ENCODE peak calls at places on chromosomes 11 and 22, in four cellular contexts. V is HCT116, R is Karpas-422, S is PC-3. D is an unnamed sample. For H3K9me3, H3K27me3 and H3K9me2, the result is how much of the 10 kb centered on the place peaks cover.

GRCh38 chr11:61757213-61757862 is 4.9 kb downstream of the MYRF start:
- DNase-seq in S (no peak), V (no peak), R (no peak), D (no peak)

GRCh38 chr22:30193031-30193794 is 53.3 kb downstream of the LIF start:
- DNase-seq in S (no peak), V (no peak), R (no peak), D (no peak)

GRCh38 chr11:61026121-61027031 is 54.9 kb downstream of the CD6 start:
- DNase-seq in V (no peak), R (no peak), S (no peak), D (no peak)

GRCh38 chr11:10385696-10386095 is 69.4 kb upstream of the AMPD3 start:
- DNase-seq in R (no peak), V (no peak), S (no peak), D (no peak)

GRCh38 chr11:72673943-72674828 is at the start of gene PDE2A:
- DNase-seq in V (no peak), R (no peak), S (no peak), D (no peak)

GRCh38 chr11:7020183-7020917 is at the start of the genes NLRP14 and ZNF214:
- DNase-seq in S (peak), V (peak), R (no peak), D (peak)

GRCh38 chr11:75325713-75326438 is 25.6 kb downstream of the ARRB1 start:
- DNase-seq in V (peak), S (peak), R (no peak), D (peak)

GRCh38 chr11:36195496-36196346 is 93.5 kb downstream of the COMMD9 start:
- DNase-seq in S (no peak), V (no peak), R (peak), D (no peak)

GRCh38 chr22:45129703-45130524 is 33.8 kb upstream of the NUP50 start:
- DNase-seq in R (no peak), V (no peak), S (no peak), D (no peak)

GRCh38 chr22:19382240-19382639 is 49.3 kb downstream of the HIRA start:
- DNase-seq in S (no peak), V (no peak), R (no peak), D (no peak)

GRCh38 chr11:38014405-38014804 is 1416.4 kb upstream of the RAG2 start:
- DNase-seq in V (no peak), S (no peak), R (no peak), D (no peak)

GRCh38 chr11:80702264-80702663 is 1261.4 kb upstream of the TENM4 start:
- DNase-seq in S (peak), V (no peak), R (no peak), D (no peak)

GRCh38 chr11:92473736-92474135 is 249.1 kb downstream of the FAT3 start:
- DNase-seq in V (no peak), R (no peak), S (peak), D (peak)

GRCh38 chr11:87139475-87139874 is 101.7 kb downstream of the TMEM135 start:
- DNase-seq in R (no peak), V (no peak), S (no peak), D (no peak)

GRCh38 chr22:45885171-45885840 is 91.7 kb downstream of the WNT7B start:
- DNase-seq in S (no peak), V (no peak), R (no peak), D (no peak)

GRCh38 chr11:128022761-128023160 is 564.6 kb downstream of the ETS1 start:
- DNase-seq in R (no peak), V (no peak), S (no peak), D (no peak)

GRCh38 chr11:20388096-20389055 is 860 bp downstream of the PRMT3 start:
- DNase-seq in R (peak), V (no peak), S (peak), D (no peak)

GRCh38 chr22:27133951-27134664 is 476.7 kb downstream of the MIAT start:
- DNase-seq in S (peak), R (peak), V (no peak), D (peak)

GRCh38 chr11:5596611-5597201 is at the start of gene TRIM6:
- DNase-seq in R (no peak), S (peak), V (no peak), D (peak)

DNA sequence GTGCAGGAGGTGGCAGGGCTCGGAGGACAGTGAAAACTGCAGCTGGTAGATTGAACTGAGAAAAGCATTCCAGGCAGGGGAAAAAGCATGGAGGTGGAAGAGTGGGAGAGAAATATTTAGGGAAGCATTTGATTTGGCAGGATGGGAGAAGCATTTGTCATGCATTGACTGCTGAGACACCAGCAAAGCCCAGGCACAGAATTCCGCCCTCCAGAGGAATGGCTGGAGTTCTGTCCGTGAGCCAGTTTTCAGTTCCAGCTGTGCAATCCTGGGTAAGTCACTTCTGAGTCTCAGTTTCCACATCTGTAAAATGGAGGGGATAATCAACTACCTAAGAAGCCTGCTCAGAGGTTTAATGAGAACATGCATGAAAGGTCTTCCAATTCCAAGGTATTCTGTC is 4.3 kb upstream of the TSKU start:
- DNase-seq in R (no peak), V (no peak), S (no peak), D (no peak)
- H3K9me3 ChIP-seq in R (under half), V (under half), S (under half), D (under half)

DNA sequence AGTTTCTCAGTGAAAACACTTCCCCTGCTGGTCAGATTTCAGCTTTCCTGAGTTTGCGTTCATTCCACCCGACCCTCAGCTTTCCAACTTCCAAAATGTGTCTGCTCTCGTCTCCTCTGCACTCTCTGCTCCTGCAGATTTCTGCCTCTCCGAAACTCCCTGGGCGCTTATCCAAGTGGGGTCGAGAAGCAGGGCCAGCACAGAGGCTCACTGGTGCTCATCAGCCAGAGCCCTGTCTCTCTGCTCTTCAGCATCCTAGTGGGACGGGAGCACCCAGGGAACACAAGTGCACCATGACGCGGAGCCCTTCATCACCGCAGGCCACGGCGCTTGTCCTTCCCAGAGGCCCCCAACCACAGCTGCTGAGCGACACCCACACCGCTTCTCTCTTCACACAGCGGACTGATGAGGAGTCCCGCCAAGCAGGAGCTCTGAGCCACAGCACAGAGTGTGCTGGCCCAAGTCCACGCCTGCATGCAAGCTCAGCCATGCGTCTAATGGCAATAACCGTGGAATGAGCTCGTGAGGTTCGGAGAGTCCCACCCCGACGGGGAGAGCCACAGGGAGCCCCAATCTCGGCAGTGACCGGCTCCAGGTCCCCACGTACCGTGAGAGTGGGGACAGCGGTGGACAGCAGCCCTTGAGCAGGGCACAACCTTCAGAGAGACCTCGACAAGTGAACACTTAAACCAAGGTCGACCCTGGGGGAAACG is 27.9 kb upstream of the MOB2 start:
- DNase-seq in R (no peak), V (no peak), S (no peak), D (no peak)
- H3K27me3 ChIP-seq in R (under half), V (under half), S (under half), D (under half)

DNA sequence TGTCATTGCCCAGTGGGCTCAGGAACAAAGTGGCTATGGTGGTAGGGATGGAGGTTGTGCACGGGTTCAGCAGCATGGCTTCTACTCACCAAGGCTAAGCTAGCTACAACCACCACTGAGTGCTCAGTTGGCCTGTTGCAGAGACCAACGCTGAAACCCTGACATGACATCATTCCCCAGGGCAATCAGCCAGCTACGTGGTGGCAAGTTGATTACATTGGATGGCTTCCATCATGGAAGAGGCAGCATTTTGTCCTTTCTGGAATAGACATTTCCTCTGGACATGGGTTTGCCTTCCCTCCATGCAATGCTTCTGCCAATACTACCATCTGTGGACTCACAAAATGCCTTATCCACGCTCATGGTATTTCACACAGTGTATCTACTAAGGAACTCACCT is 634.3 kb downstream of the OPCML start:
- DNase-seq in S (no peak), R (no peak), V (no peak), D (no peak)
- H3K9me2 ChIP-seq in S (under half), R (under half), V (under half), D (under half)

DNA sequence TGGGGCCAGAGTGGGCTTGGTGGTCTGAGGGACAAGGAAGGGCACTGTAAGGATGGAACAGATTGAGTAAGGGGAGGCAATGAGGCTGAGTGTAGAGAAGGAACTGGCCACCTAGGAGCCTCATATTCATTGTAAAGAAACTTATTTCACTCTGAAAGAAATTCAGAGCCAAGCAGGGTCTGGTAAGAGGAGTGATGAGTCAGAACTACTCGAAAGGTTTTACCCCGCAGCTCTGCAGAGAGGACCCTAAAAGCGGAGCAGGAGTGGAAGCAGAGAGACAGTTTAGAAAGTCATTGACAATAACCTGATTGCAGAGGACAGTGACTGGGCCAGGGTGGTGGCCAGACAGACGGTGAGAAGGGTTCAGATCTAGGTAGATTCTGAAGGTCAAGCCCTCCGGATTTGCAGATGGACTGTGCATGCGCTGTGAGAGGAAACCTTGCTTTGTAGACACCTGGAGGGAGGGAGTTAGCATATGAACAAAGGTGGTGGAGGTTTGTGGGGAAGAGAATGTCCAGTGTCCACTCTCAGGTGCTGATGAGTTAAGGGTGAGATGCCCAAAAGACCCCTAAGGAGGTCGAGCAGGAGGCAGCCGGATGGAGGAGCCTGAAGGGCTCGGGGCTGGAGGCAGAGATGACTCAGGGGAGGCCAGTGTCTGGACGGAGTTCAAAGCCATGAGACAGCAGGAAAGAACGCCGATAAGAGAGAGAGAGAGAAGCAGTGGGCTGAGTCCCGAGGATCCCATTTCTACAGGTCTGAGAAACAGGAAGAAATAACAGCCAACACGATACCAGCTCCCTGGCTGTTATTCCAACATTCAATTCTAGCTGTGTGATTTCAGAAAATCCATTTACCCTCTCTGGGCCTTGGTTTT is 546.0 kb downstream of the BRD1 start:
- DNase-seq in R (no peak), V (peak), S (no peak), D (no peak)
- H3K9me3 ChIP-seq in R (under half), V (under half), S (under half), D (under half)

GRCh38 chr11:68689737-68690625 is 5.6 kb downstream of the GAL start:
- DNase-seq in S (no peak), R (no peak), V (no peak), D (no peak)
- H3K27me3 ChIP-seq in S (under half), R (under half), V (under half), D (under half)

GRCh38 chr11:132901638-132902610 is 630.4 kb downstream of the OPCML start:
- DNase-seq in S (no peak), R (no peak), V (no peak), D (no peak)

GRCh38 chr11:132904091-132904490 is 628.2 kb downstream of the OPCML start:
- DNase-seq in V (no peak), R (no peak), S (no peak), D (no peak)

GRCh38 chr11:132895340-132895739 is 637.0 kb downstream of the OPCML start:
- DNase-seq in V (no peak), R (no peak), S (no peak), D (no peak)

GRCh38 chr11:132894598-132894997 is 637.7 kb downstream of the OPCML start:
- DNase-seq in S (no peak), R (no peak), V (no peak), D (no peak)

DNA sequence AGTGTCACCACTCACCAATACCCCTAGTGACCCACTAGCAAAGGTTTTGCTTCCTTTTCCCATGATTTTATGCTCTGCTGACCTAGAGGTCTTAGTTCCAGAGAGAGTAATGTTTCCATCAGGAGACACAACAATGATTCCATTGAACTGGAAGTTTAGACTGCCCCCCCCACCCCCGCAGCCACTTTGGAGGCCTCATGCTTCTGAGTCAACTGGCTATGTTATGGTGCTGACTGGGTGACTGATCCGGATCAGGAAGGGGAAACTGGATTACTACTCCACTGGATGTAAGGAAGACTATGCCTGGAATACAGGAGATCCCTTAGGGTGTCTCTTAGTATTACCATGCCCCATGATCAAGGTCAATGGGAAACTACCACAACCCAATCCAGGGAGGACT is 633.6 kb downstream of the OPCML start:
- DNase-seq in V (no peak), R (no peak), S (no peak), D (no peak)
- H3K9me2 ChIP-seq in V (under half), R (under half), S (under half), D (under half)

DNA sequence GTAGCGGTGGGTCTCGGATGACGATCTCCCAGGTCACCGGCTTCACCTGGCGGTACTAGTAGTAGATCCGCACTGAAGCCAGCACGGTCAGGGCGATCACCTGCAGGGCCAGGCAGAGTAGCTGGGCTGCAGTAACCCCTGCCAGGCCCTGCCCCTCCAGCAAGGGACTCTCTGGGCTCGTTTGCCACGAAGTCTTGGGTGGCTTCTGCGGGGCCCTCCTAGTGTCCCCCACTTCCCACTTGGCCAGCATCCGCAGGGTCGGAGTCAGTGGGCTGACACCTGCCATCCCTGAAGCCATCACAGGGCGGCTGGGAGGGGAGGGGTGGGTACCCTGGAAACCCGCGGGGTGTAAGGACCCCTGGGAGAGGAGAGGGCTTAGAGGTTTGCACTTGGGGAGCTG is 214.0 kb downstream of the OR4C45 start:
- DNase-seq in R (no peak), S (no peak), V (no peak), D (no peak)
- H3K9me3 ChIP-seq in R (under half), S (under half), V (under half), D (under half)

GRCh38 chr11:44322243-44322642 is 12.3 kb upstream of the ALX4 start:
- DNase-seq in V (no peak), S (no peak), R (no peak), D (no peak)

GRCh38 chr11:44321059-44321458 is 11.1 kb upstream of the ALX4 start:
- DNase-seq in V (no peak), S (no peak), R (no peak), D (no peak)

GRCh38 chr11:44319552-44320288 is 9.8 kb upstream of the ALX4 start:
- DNase-seq in S (no peak), R (no peak), V (no peak), D (no peak)

GRCh38 chr11:44319170-44319551 is 9.2 kb upstream of the ALX4 start:
- DNase-seq in V (no peak), R (no peak), S (no peak), D (no peak)

GRCh38 chr11:44320289-44320973 is 10.5 kb upstream of the ALX4 start:
- DNase-seq in R (no peak), V (no peak), S (no peak), D (no peak)
- H3K27me3 ChIP-seq in R (under half), V (under half), S (half or more), D (half or more)